ENCODE peak calls at places on chromosomes 7 and 10, in seven cellular contexts. A, C, I, W, P, E and O are unnamed samples.
A peak's percentile ranks its signal among the peaks of the same experiment; 100 is the strongest.

GRCh38 chr7:106614751-106615150 is 46.2 kb downstream of the CCDC71L start:
- DNase-seq in A (no peak), C (no peak), E (no peak), I (no peak), W (no peak), P (no peak), O (no peak)

GRCh38 chr7:121992046-121992445 is 119.1 kb downstream of the PTPRZ1 start:
- DNase-seq in C (no peak), A (no peak), P (no peak), E (no peak), W (no peak), I (no peak), O (no peak)

GRCh38 chr10:13871087-13871486 is 284.3 kb downstream of the PRPF18 start:
- DNase-seq in A (no peak), W (no peak), C (no peak), E (no peak), P (no peak), I (no peak), O (no peak)

GRCh38 chr7:12111461-12112405 is 99.4 kb upstream of the TMEM106B start:
- DNase-seq in C (peak; percentile 28), I (no peak), W (no peak), E (peak; percentile 90), A (no peak), P (no peak), O (peak; percentile 72)

GRCh38 chr10:70053896-70054641 is 1.4 kb downstream of the MACROH2A2 start:
- DNase-seq in I (no peak), C (peak; percentile 23), A (no peak), E (peak; percentile 61), P (no peak), W (peak; percentile 15), O (no peak)

GRCh38 chr7:128247640-128248194 is 6.6 kb downstream of the LEP start:
- DNase-seq in E (no peak), A (no peak), W (peak; percentile 18), I (no peak), C (no peak), P (no peak), O (no peak)

GRCh38 chr10:31554556-31554955 is 235.5 kb downstream of the ZEB1 start:
- DNase-seq in P (no peak), W (no peak), E (no peak), A (no peak), I (no peak), C (no peak), O (no peak)

GRCh38 chr10:105187243-105187642 is 546.2 kb downstream of the SORCS3 start:
- DNase-seq in W (no peak), A (no peak), C (no peak), E (no peak), I (no peak), P (no peak), O (no peak)

GRCh38 chr10:128286413-128287097 is 160.3 kb upstream of the MKI67 start:
- DNase-seq in A (no peak), C (no peak), E (no peak), W (no peak), P (no peak), I (no peak), O (no peak)

GRCh38 chr10:120824864-120825263 is 26.3 kb upstream of the WDR11 start:
- DNase-seq in I (peak; percentile 2), A (no peak), W (peak; percentile 54), E (no peak), P (no peak), C (peak; percentile 13), O (no peak)

GRCh38 chr10:122648599-122649428 is 50.8 kb downstream of the C10orf120 start:
- DNase-seq in E (peak; percentile 56), C (peak; percentile 41), I (no peak), W (peak; percentile 49), A (no peak), P (no peak), O (peak; percentile 69)

GRCh38 chr7:157612664-157613561 is 276.1 kb downstream of the DNAJB6 start:
- DNase-seq in A (no peak), W (no peak), C (peak; percentile 43), P (no peak), E (peak; percentile 66), I (no peak), O (peak; percentile 93)

GRCh38 chr7:18495412-18496335 is at the start of gene HDAC9:
- DNase-seq in P (no peak), I (no peak), W (no peak), C (peak; percentile 51), E (no peak), A (no peak), O (peak; percentile 75)

GRCh38 chr7:63027075-63027474 is 971.6 kb upstream of the ZNF722 start:
- DNase-seq in E (no peak), W (no peak), P (peak; percentile 72), I (no peak), C (no peak), A (no peak), O (no peak)

GRCh38 chr10:18235477-18235876 is 95.3 kb downstream of the CACNB2 start:
- DNase-seq in W (no peak), A (peak; percentile 22), I (no peak), E (no peak), C (no peak), P (peak; percentile 34), O (no peak)

GRCh38 chr10:21505711-21506278 is 19.7 kb downstream of the SKIDA1 start:
- DNase-seq in C (no peak), P (no peak), W (no peak), I (no peak), A (no peak), E (no peak), O (no peak)

GRCh38 chr7:69739906-69740545 is 141.8 kb downstream of the AUTS2 start:
- DNase-seq in I (no peak), W (no peak), C (peak; percentile 10), A (no peak), E (peak; percentile 82), P (no peak), O (no peak)

GRCh38 chr10:26556756-26557640 is 118.9 kb downstream of the APBB1IP start:
- DNase-seq in A (no peak), P (no peak), I (peak; percentile 20), E (no peak), W (peak; percentile 50), C (no peak), O (no peak)

GRCh38 chr10:30999084-30999712 is 32.5 kb downstream of the ZNF438 start:
- DNase-seq in W (no peak), E (peak; percentile 69), I (no peak), A (no peak), P (no peak), C (no peak), O (no peak)

GRCh38 chr10:62453274-62453673 is 79.1 kb downstream of the ZNF365 start:
- DNase-seq in I (no peak), A (no peak), W (no peak), E (no peak), P (no peak), C (no peak), O (no peak)

GRCh38 chr10:124913167-124913566 is 28.8 kb upstream of the ZRANB1 start:
- DNase-seq in E (no peak), W (no peak), P (no peak), C (no peak), A (no peak), I (no peak), O (no peak)
- TF ChIP-seq POLR2AphosphoS5 in E (no peak), W (no peak), P (no peak), C (no peak), A (no peak), I (no peak), O (no peak)

GRCh38 chr10:113053881-113054280 is 103.8 kb downstream of the TCF7L2 start:
- DNase-seq in I (no peak), W (no peak), E (peak; percentile 48), P (no peak), C (no peak), A (no peak), O (no peak)
- TF ChIP-seq POLR2AphosphoS5 in I (no peak), W (peak; percentile 41), E (no peak), P (peak; percentile 52), C (no peak), A (no peak), O (no peak)

GRCh38 chr10:89207801-89208551 is 859 bp upstream of the CH25H start:
- DNase-seq in E (peak; percentile 78), P (peak; percentile 93), W (no peak), C (peak; percentile 33), I (no peak), A (no peak), O (peak; percentile 87)

GRCh38 chr10:89209718-89210117 is 2.6 kb upstream of the CH25H start:
- DNase-seq in E (no peak), W (no peak), I (no peak), A (no peak), P (peak; percentile 31), C (no peak), O (no peak)

GRCh38 chr10:89204621-89205020 is 2.5 kb downstream of the CH25H start:
- DNase-seq in W (no peak), P (peak; percentile 17), A (no peak), C (no peak), E (no peak), I (no peak), O (no peak)

GRCh38 chr10:89206402-89207180 is 526 bp downstream of the CH25H start:
- DNase-seq in E (peak; percentile 74), W (no peak), C (peak; percentile 18), P (peak; percentile 92), A (no peak), I (no peak), O (peak; percentile 85)

GRCh38 chr10:89207181-89207800 is at the start of gene CH25H:
- DNase-seq in I (no peak), E (peak; percentile 92), A (peak; percentile 92), W (no peak), C (peak; percentile 70), P (peak; percentile 95), O (no peak)
- TF ChIP-seq POLR2AphosphoS5 in I (no peak), E (peak; percentile 41), A (peak; percentile 79), W (no peak), C (peak; percentile 58), P (peak; percentile 79), O (peak; percentile 58)

GRCh38 chr10:49579621-49580020 is 30.5 kb upstream of the SLC18A3 start:
- DNase-seq in E (no peak), W (no peak), I (peak; percentile 18), C (no peak), P (no peak), A (no peak), O (no peak)
- TF ChIP-seq POLR2AphosphoS5 in E (no peak), W (no peak), I (no peak), C (peak; percentile 20), P (no peak), A (no peak), O (no peak)

GRCh38 chr10:58384095-58384494 is 1.1 kb upstream of the TFAM start:
- DNase-seq in W (no peak), I (no peak), P (no peak), C (no peak), E (no peak), A (no peak), O (no peak)
- TF ChIP-seq POLR2AphosphoS5 in W (no peak), I (no peak), P (no peak), C (no peak), E (no peak), A (no peak), O (no peak)